ENCODE peak calls at places on chromosome 21, in six cellular contexts. K, C, E, O, R and D are unnamed samples.

GRCh38 chr21:31310750-31311149 is 33.3 kb downstream of the TIAM1 start:
- DNase-seq in K (no peak), C (no peak), E (no peak), O (no peak), R (no peak), D (no peak)

GRCh38 chr21:41488080-41488479 is 19.9 kb downstream of the TMPRSS2 start:
- DNase-seq in K (peak), C (no peak), E (no peak), O (no peak), R (no peak), D (no peak)

GRCh38 chr21:34740198-34740597 is 71.4 kb downstream of the CLIC6 start:
- DNase-seq in K (no peak), C (no peak), E (no peak), O (no peak), R (no peak), D (no peak)

GRCh38 chr21:25708467-25709065 is 26.1 kb downstream of the ATP5PF start:
- DNase-seq in K (no peak), C (peak), E (peak), O (no peak), R (no peak), D (peak)

GRCh38 chr21:38567577-38568360 is 69.5 kb upstream of the ERG start:
- DNase-seq in K (no peak), C (peak), E (no peak), O (no peak), R (no peak), D (no peak)

GRCh38 chr21:35294231-35294898 is 245.3 kb upstream of the RUNX1 start:
- DNase-seq in K (peak), C (peak), E (no peak), O (no peak), R (no peak), D (no peak)

GRCh38 chr21:32520885-32521735 is 64.2 kb downstream of the TCP10L start:
- DNase-seq in K (peak), C (peak), E (no peak), O (peak), R (peak), D (no peak)

GRCh38 chr21:38350681-38351080 is 93.9 kb downstream of the KCNJ15 start:
- DNase-seq in K (no peak), C (no peak), E (no peak), O (no peak), R (no peak), D (no peak)

GRCh38 chr21:39518055-39518844 is 66.5 kb downstream of the SH3BGR start:
- DNase-seq in K (peak), C (peak), E (peak), O (no peak), R (no peak), D (peak)

GRCh38 chr21:44529503-44530125 is 10.4 kb downstream of the KRTAP10-1 start:
- DNase-seq in K (no peak), C (no peak), E (no peak), O (peak), R (no peak), D (no peak)

GRCh38 chr21:34933609-34934345 is 115.3 kb downstream of the RUNX1 start:
- DNase-seq in K (no peak), C (no peak), E (peak), O (no peak), R (no peak), D (peak)

GRCh38 chr21:32819702-32820101 is 48.1 kb upstream of the PAXBP1 start:
- DNase-seq in K (no peak), C (peak), E (no peak), O (no peak), R (no peak), D (no peak)

GRCh38 chr21:23639726-23640125 is 1967.6 kb downstream of the MRPL39 start:
- DNase-seq in K (no peak), C (no peak), E (no peak), O (no peak), R (no peak), D (no peak)

GRCh38 chr21:33642896-33643657 is 776 bp downstream of the ITSN1 start:
- DNase-seq in K (peak), C (peak), E (no peak), O (peak), R (peak), D (peak)

GRCh38 chr21:18274370-18274769 is 29.7 kb downstream of the CHODL start:
- DNase-seq in K (no peak), C (no peak), E (no peak), O (no peak), R (no peak), D (no peak)

GRCh38 chr21:46119565-46120271 is 21.8 kb downstream of the COL6A2 start:
- DNase-seq in K (no peak), C (no peak), E (no peak), O (peak), R (no peak), D (no peak)

GRCh38 chr21:45981641-45982255 is at the start of gene COL6A1:
- DNase-seq in K (peak), C (peak), E (no peak), O (peak), R (peak), D (peak)

GRCh38 chr21:46185717-46186116 is 1.5 kb upstream of the SPATC1L start:
- DNase-seq in K (no peak), C (peak), E (no peak), O (no peak), R (no peak), D (no peak)

GRCh38 chr21:46207006-46207919 is 21.3 kb downstream of the LSS start:
- DNase-seq in K (no peak), C (no peak), E (no peak), O (peak), R (no peak), D (no peak)

GRCh38 chr21:35360870-35361570 is 311.9 kb upstream of the RUNX1 start:
- DNase-seq in K (no peak), C (no peak), E (no peak), O (no peak), R (no peak), D (no peak)